ENCODE peak calls at places on chromosomes 7 and 10, in five cellular contexts. E, W, Z, H and O are unnamed samples.
A peak's percentile ranks its signal among the peaks of the same experiment; 100 is the strongest.

GRCh38 chr7:103727982-103728610 is 261.4 kb downstream of the RELN start:
- DNase-seq in E (no peak), W (no peak), Z (no peak), H (no peak), O (no peak)

GRCh38 chr10:5948208-5948585 is 29.1 kb downstream of the IL15RA start:
- DNase-seq in E (no peak), W (no peak), Z (no peak), H (no peak), O (no peak)

GRCh38 chr10:116211682-116212081 is 61.3 kb downstream of the GFRA1 start:
- DNase-seq in E (no peak), W (peak; percentile 53), Z (peak; percentile 82), H (peak; percentile 91), O (no peak)

GRCh38 chr10:102152545-102152890 is 329 bp downstream of the NOLC1 start:
- DNase-seq in E (peak; percentile 47), W (no peak), Z (no peak), H (peak; percentile 24), O (peak; percentile 33)

GRCh38 chr7:29416906-29417305 is 146.7 kb upstream of the PRR15 start:
- DNase-seq in E (no peak), W (no peak), Z (no peak), H (no peak), O (no peak)

GRCh38 chr7:13835442-13835841 is 154.0 kb downstream of the ETV1 start:
- DNase-seq in E (no peak), W (no peak), Z (no peak), H (no peak), O (no peak)

GRCh38 chr10:99685232-99686041 is 26.1 kb downstream of the ENTPD7 start:
- DNase-seq in E (peak; percentile 54), W (no peak), Z (no peak), H (no peak), O (no peak)

GRCh38 chr7:103932389-103932788 is 57.1 kb downstream of the RELN start:
- DNase-seq in E (no peak), W (no peak), Z (no peak), H (no peak), O (no peak)

GRCh38 chr7:901388-902154 is 25.2 kb downstream of the GET4 start:
- DNase-seq in E (peak; percentile 79), W (no peak), Z (peak; percentile 78), H (peak; percentile 63), O (peak; percentile 95)

GRCh38 chr10:124741922-124742417 is 2.2 kb downstream of the FAM53B start:
- DNase-seq in E (peak; percentile 50), W (no peak), Z (no peak), H (no peak), O (peak; percentile 19)

GRCh38 chr10:29635711-29636144 is 957 bp upstream of the SVIL start:
- DNase-seq in E (no peak), W (no peak), Z (no peak), H (peak; percentile 60), O (no peak)

GRCh38 chr7:110308791-110309190 is 782.1 kb upstream of the LRRN3 start:
- DNase-seq in E (no peak), W (no peak), Z (no peak), H (no peak), O (no peak)

GRCh38 chr7:33678675-33679335 is 226.5 kb upstream of the BMPER start:
- DNase-seq in E (no peak), W (no peak), Z (no peak), H (no peak), O (no peak)

GRCh38 chr7:47669178-47669878 is 87.4 kb upstream of the TNS3 start:
- DNase-seq in E (peak; percentile 91), W (peak; percentile 78), Z (peak; percentile 95), H (peak; percentile 97), O (peak; percentile 73)

GRCh38 chr7:51139796-51140195 is 176.8 kb downstream of the COBL start:
- DNase-seq in E (no peak), W (no peak), Z (no peak), H (peak; percentile 7), O (no peak)

GRCh38 chr7:29113384-29114102 is 32.8 kb downstream of the CPVL start:
- DNase-seq in E (peak; percentile 2), W (no peak), Z (peak; percentile 11), H (peak; percentile 56), O (peak; percentile 30)

GRCh38 chr10:60399343-60399742 is 9.7 kb upstream of the ANK3 start:
- DNase-seq in E (no peak), W (no peak), Z (no peak), H (no peak), O (no peak)

GRCh38 chr10:34111179-34111578 is 703.9 kb downstream of the PARD3 start:
- DNase-seq in E (no peak), W (no peak), Z (no peak), H (no peak), O (no peak)

GRCh38 chr10:74021248-74022055 is 23.5 kb downstream of the VCL start:
- DNase-seq in E (no peak), W (no peak), Z (no peak), H (peak; percentile 67), O (no peak)

GRCh38 chr7:101156277-101156676 is 2.0 kb downstream of the AP1S1 start:
- DNase-seq in E (no peak), W (no peak), Z (no peak), H (no peak), O (no peak)

GRCh38 chr7:30474485-30474884 is 4.1 kb downstream of the NOD1 start:
- DNase-seq in E (no peak), W (no peak), Z (no peak), H (no peak), O (no peak)

GRCh38 chr10:77801474-77802238 is 124.9 kb downstream of the DLG5 start:
- DNase-seq in E (no peak), W (no peak), Z (no peak), H (peak; percentile 78), O (no peak)

GRCh38 chr7:102814025-102814471 is 65.2 kb downstream of the FAM185A start:
- DNase-seq in E (no peak), W (no peak), Z (no peak), H (peak; percentile 84), O (no peak)

GRCh38 chr7:137978464-137979237 is 23.2 kb downstream of the CREB3L2 start:
- DNase-seq in E (no peak), W (peak; percentile 86), Z (peak; percentile 77), H (peak; percentile 99), O (peak; percentile 41)

GRCh38 chr10:102549549-102549948 is 45.8 kb downstream of the SUFU start:
- DNase-seq in E (no peak), W (peak; percentile 25), Z (no peak), H (no peak), O (no peak)

GRCh38 chr7:72751978-72752377 is 76.0 kb downstream of the TYW1B start:
- DNase-seq in E (no peak), W (no peak), Z (no peak), H (no peak), O (no peak)

GRCh38 chr10:53111529-53111928 is 338.9 kb upstream of the MBL2 start:
- DNase-seq in E (peak; percentile 61), W (no peak), Z (no peak), H (no peak), O (no peak)

GRCh38 chr10:85420501-85421191 is 945.9 kb downstream of the GRID1 start:
- DNase-seq in E (no peak), W (no peak), Z (no peak), H (no peak), O (no peak)

GRCh38 chr10:62817120-62817762 is 1.1 kb upstream of the EGR2 start:
- DNase-seq in E (peak; percentile 43), W (no peak), Z (no peak), H (peak; percentile 58), O (peak; percentile 58)

GRCh38 chr10:42650374-42650773 is 12.0 kb upstream of the ZNF33B start:
- DNase-seq in E (no peak), W (no peak), Z (no peak), H (no peak), O (no peak)

GRCh38 chr10:42652860-42653259 is 14.5 kb upstream of the ZNF33B start:
- DNase-seq in E (no peak), W (no peak), Z (no peak), H (no peak), O (no peak)

GRCh38 chr10:42648512-42648911 is 10.1 kb upstream of the ZNF33B start:
- DNase-seq in E (no peak), W (no peak), Z (no peak), H (no peak), O (no peak)

DNA sequence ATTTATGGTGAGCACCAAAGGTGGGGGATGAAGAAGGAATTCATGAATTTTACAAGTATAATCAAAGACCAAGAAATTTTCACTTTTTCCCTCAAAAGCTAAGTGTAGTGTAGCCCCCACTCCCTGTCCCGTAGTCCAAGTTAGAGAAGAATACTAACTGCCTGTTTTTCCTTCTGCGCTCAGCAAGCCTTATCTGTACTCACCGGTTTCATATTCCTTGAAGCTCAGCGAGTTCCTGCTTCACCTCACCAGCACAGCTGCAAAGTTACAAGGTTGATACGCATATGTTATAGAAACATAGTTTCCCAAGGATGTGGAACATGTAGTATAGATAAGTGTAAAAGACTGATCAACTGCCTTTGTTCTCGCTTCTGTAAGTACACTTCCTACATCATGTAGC is 16.0 kb upstream of the ZNF33B start:
- DNase-seq in E (no peak), W (no peak), Z (no peak), H (no peak), O (no peak)
- H3K4me3 ChIP-seq in E (no peak overlapping the region), W (no peak overlapping the region), Z (no peak overlapping the region), H (no peak overlapping the region), O (no peak overlapping the region)

GRCh38 chr10:110016037-110016436 is 8.3 kb downstream of the ADD3 start:
- DNase-seq in E (peak; percentile 35), W (no peak), Z (no peak), H (peak; percentile 26), O (no peak)
- TF ChIP-seq CTCF in E (peak; percentile 68), W (peak; percentile 53), Z (peak; percentile 26), H (peak; percentile 31), O (peak; percentile 33)

GRCh38 chr7:157020514-157021070 is 10.1 kb upstream of the MNX1 start:
- DNase-seq in E (no peak), W (no peak), Z (no peak), H (no peak), O (no peak)
- H3K4me3 ChIP-seq in E (no peak overlapping the region), W (no peak overlapping the region), Z (no peak overlapping the region), H (no peak overlapping the region), O (peak overlapping the region; percentile 20)

GRCh38 chr10:126224967-126225671 is 163.2 kb downstream of the ADAM12 start:
- DNase-seq in E (no peak), W (no peak), Z (no peak), H (no peak), O (no peak)

GRCh38 chr10:126222736-126223511 is 165.4 kb downstream of the ADAM12 start:
- DNase-seq in E (no peak), W (no peak), Z (no peak), H (peak; percentile 79), O (no peak)

GRCh38 chr10:126221874-126222273 is 166.4 kb downstream of the ADAM12 start:
- DNase-seq in E (no peak), W (no peak), Z (no peak), H (no peak), O (no peak)

GRCh38 chr10:126225672-126226007 is 162.6 kb downstream of the ADAM12 start:
- DNase-seq in E (no peak), W (no peak), Z (no peak), H (no peak), O (no peak)

DNA sequence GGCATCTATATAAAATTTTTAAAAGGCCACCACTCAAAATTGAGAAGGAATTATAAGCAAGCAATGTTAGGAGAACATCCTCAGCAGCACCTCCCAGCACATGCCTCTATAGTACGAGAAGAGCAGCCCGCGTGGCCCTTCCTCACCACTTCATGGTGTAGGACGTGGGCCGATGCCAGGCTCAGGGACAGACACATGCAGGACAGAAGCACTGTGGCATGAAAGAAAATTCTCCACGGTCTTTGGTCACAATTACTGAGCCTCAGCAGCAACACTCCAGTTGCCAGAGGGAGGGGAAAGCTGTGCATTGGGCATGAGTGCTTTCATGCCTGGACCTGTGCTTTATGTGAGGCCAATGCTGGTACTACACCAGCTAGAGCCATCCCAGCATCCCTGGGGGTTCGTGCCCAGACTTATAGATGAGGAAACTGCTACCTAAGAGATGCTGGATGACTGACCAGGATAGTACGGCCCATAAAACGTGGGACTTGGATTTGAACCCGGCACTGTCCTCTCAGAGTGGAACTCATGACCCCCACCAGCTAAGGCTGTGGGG is 164.7 kb downstream of the ADAM12 start:
- DNase-seq in E (no peak), W (no peak), Z (no peak), H (no peak), O (no peak)
- TF ChIP-seq CTCF in E (no peak), W (no peak), Z (no peak), H (no peak), O (no peak)